ENCODE peak calls at places on chromosomes 5 and 9, in nine cellular contexts. E is activated T-cell treated with anti-CD3 and anti-CD28 coated beads, Interleukin-2, amount 50 U/mL, for 4 hours; D is body of pancreas; R is hypothalamus; N is kidney tubule cell; C is NCI-H2081; U is T-helper 2 cell; L is small intestine; K is activated CD4-positive, alpha-beta memory T cell treated with anti-CD3 and anti-CD28 coated beads for 36 hours. P is an unnamed sample.

GRCh38 chr5:10635257-10635860 is 71.5 kb downstream of the ANKRD33B start:
- DNase-seq in E (peak; percentile 38), D (no peak), R (no peak), N (peak; percentile 86), C (no peak), U (peak; percentile 93), L (no peak), K (peak; percentile 93), P (no peak)

GRCh38 chr5:72600401-72600981 is 93.3 kb upstream of the ZNF366 start:
- DNase-seq in E (no peak), D (no peak), R (no peak), N (peak; percentile 93), C (no peak), U (no peak), L (peak; percentile 18), K (no peak), P (no peak)

GRCh38 chr9:70352356-70352755 is 62.1 kb downstream of the KLF9 start:
- DNase-seq in E (no peak), D (no peak), R (no peak), N (no peak), C (no peak), U (no peak), L (no peak), K (no peak), P (no peak)

GRCh38 chr9:84293001-84293798 is 47.4 kb downstream of the SLC28A3 start:
- DNase-seq in E (no peak), D (no peak), R (no peak), N (no peak), C (no peak), U (peak; percentile 69), L (peak; percentile 14), K (peak; percentile 31), P (no peak)

GRCh38 chr9:131008909-131009618 is at the start of gene LAMC3:
- DNase-seq in E (no peak), D (no peak), R (no peak), N (no peak), C (peak; percentile 50), U (peak; percentile 12), L (no peak), K (no peak), P (no peak)

GRCh38 chr9:110650991-110651411 is 17.6 kb upstream of the MUSK start:
- DNase-seq in E (no peak), D (no peak), R (no peak), N (no peak), C (no peak), U (no peak), L (no peak), K (no peak), P (no peak)

GRCh38 chr5:164336906-164337305 is 831.5 kb downstream of the MAT2B start:
- DNase-seq in E (no peak), D (no peak), R (no peak), N (peak; percentile 10), C (no peak), U (no peak), L (no peak), K (no peak), P (no peak)

GRCh38 chr5:143652104-143652700 is 159.8 kb upstream of the HMHB1 start:
- DNase-seq in E (no peak), D (no peak), R (no peak), N (peak; percentile 74), C (no peak), U (peak; percentile 26), L (no peak), K (peak; percentile 62), P (no peak)

GRCh38 chr5:151048526-151048925 is 28.1 kb downstream of the GPX3 start:
- DNase-seq in E (no peak), D (no peak), R (no peak), N (no peak), C (no peak), U (no peak), L (no peak), K (no peak), P (no peak)

GRCh38 chr5:109986726-109987125 is 297.0 kb downstream of the MAN2A1 start:
- DNase-seq in E (no peak), D (no peak), R (no peak), N (no peak), C (no peak), U (no peak), L (no peak), K (no peak), P (no peak)

GRCh38 chr9:16628421-16628820 is 242.0 kb downstream of the BNC2 start:
- DNase-seq in E (no peak), D (no peak), R (no peak), N (no peak), C (no peak), U (no peak), L (no peak), K (no peak), P (no peak)

GRCh38 chr5:68261174-68262021 is 45.8 kb downstream of the PIK3R1 start:
- DNase-seq in E (no peak), D (no peak), R (no peak), N (no peak), C (no peak), U (no peak), L (no peak), K (no peak), P (no peak)

GRCh38 chr5:168408561-168409321 is 77.5 kb upstream of the RARS1 start:
- DNase-seq in E (no peak), D (no peak), R (no peak), N (no peak), C (no peak), U (no peak), L (no peak), K (no peak), P (no peak)

GRCh38 chr5:142600611-142601360 is 85.1 kb downstream of the FGF1 start:
- DNase-seq in E (no peak), D (peak; percentile 64), R (no peak), N (peak; percentile 62), C (no peak), U (no peak), L (no peak), K (no peak), P (no peak)

GRCh38 chr9:97594414-97594921 is 38.7 kb downstream of the TSTD2 start:
- DNase-seq in E (no peak), D (peak; percentile 73), R (no peak), N (no peak), C (peak; percentile 68), U (no peak), L (no peak), K (no peak), P (no peak)

GRCh38 chr5:22850981-22851380 is 2.2 kb downstream of the CDH12 start:
- DNase-seq in E (no peak), D (no peak), R (no peak), N (no peak), C (no peak), U (no peak), L (no peak), K (no peak), P (no peak)

GRCh38 chr5:157460921-157461792 is 1.1 kb downstream of the NIPAL4 start:
- DNase-seq in E (no peak), D (no peak), R (no peak), N (no peak), C (no peak), U (no peak), L (no peak), K (no peak), P (no peak)

GRCh38 chr5:112379541-112380325 is 39.3 kb downstream of the EPB41L4A start:
- DNase-seq in E (no peak), D (no peak), R (no peak), N (no peak), C (no peak), U (no peak), L (no peak), K (no peak), P (no peak)

GRCh38 chr5:144451187-144451973 is 280.7 kb downstream of the KCTD16 start:
- DNase-seq in E (no peak), D (no peak), R (no peak), N (no peak), C (no peak), U (no peak), L (no peak), K (no peak), P (no peak)

GRCh38 chr5:39274388-39275085 is 55.2 kb upstream of the FYB1 start:
- DNase-seq in E (no peak), D (no peak), R (no peak), N (peak; percentile 16), C (no peak), U (peak; percentile 60), L (peak; percentile 31), K (no peak), P (no peak)

GRCh38 chr5:141605523-141606277 is 13.1 kb downstream of the DIAPH1 start:
- DNase-seq in E (peak; percentile 57), D (peak; percentile 24), R (no peak), N (no peak), C (no peak), U (peak; percentile 98), L (peak; percentile 68), K (peak; percentile 80), P (no peak)

GRCh38 chr5:153883829-153884228 is 154.9 kb downstream of the FAM114A2 start:
- DNase-seq in E (no peak), D (no peak), R (no peak), N (no peak), C (peak; percentile 34), U (no peak), L (no peak), K (no peak), P (no peak)

GRCh38 chr9:450057-450456 is 235.4 kb downstream of the DOCK8 start:
- DNase-seq in E (no peak), D (no peak), R (no peak), N (peak; percentile 50), C (no peak), U (no peak), L (no peak), K (no peak), P (no peak)